ENCODE peak calls at places on chromosomes 4 and X, in nine cellular contexts. One of them, this sample, is unnamed.

GRCh38 chr4:36445485-36445884 is 164.1 kb downstream of the DTHD1 start:
- DNase-seq in GM06990: peak
- DNase-seq in left colon: no peak
- DNase-seq in astrocyte: no peak
- DNase-seq in HEK293T: no peak
- DNase-seq in NCI-H1092: no peak
- DNase-seq in HTR-8/SVneo: no peak
- DNase-seq in NCI-H1694: no peak
- DNase-seq in astrocyte of the hippocampus: no peak
- DNase-seq in this sample: no peak

GRCh38 chrX:437636-438390 is 51.1 kb upstream of the PPP2R3B start:
- DNase-seq in GM06990: no peak
- DNase-seq in left colon: no peak
- DNase-seq in astrocyte: no peak
- DNase-seq in HEK293T: no peak
- DNase-seq in NCI-H1092: no peak
- DNase-seq in HTR-8/SVneo: no peak
- DNase-seq in NCI-H1694: no peak
- DNase-seq in astrocyte of the hippocampus: no peak
- DNase-seq in this sample: no peak

GRCh38 chrX:42606591-42606990 is 171.4 kb downstream of the PPP1R2C start:
- DNase-seq in GM06990: no peak
- DNase-seq in left colon: no peak
- DNase-seq in astrocyte: no peak
- DNase-seq in HEK293T: no peak
- DNase-seq in NCI-H1092: no peak
- DNase-seq in HTR-8/SVneo: no peak
- DNase-seq in NCI-H1694: no peak
- DNase-seq in astrocyte of the hippocampus: no peak
- DNase-seq in this sample: no peak

GRCh38 chr4:6079965-6080364 is 61.7 kb upstream of the C4orf50 start:
- DNase-seq in GM06990: no peak
- DNase-seq in left colon: no peak
- DNase-seq in astrocyte: no peak
- DNase-seq in HEK293T: no peak
- DNase-seq in NCI-H1092: no peak
- DNase-seq in HTR-8/SVneo: no peak
- DNase-seq in NCI-H1694: no peak
- DNase-seq in astrocyte of the hippocampus: no peak
- DNase-seq in this sample: no peak

GRCh38 chr4:108696160-108696559 is 45.8 kb downstream of the OSTC start:
- DNase-seq in GM06990: no peak
- DNase-seq in left colon: no peak
- DNase-seq in astrocyte: no peak
- DNase-seq in HEK293T: no peak
- DNase-seq in NCI-H1092: no peak
- DNase-seq in HTR-8/SVneo: no peak
- DNase-seq in NCI-H1694: no peak
- DNase-seq in astrocyte of the hippocampus: no peak
- DNase-seq in this sample: no peak

GRCh38 chrX:3362956-3363355 is 16.5 kb upstream of the MXRA5 start:
- DNase-seq in GM06990: no peak
- DNase-seq in left colon: no peak
- DNase-seq in astrocyte: no peak
- DNase-seq in HEK293T: no peak
- DNase-seq in NCI-H1092: no peak
- DNase-seq in HTR-8/SVneo: no peak
- DNase-seq in NCI-H1694: peak
- DNase-seq in astrocyte of the hippocampus: peak
- DNase-seq in this sample: no peak

GRCh38 chr4:175770555-175770954 is 41.5 kb downstream of the GPM6A start:
- DNase-seq in GM06990: no peak
- DNase-seq in left colon: no peak
- DNase-seq in astrocyte: no peak
- DNase-seq in HEK293T: no peak
- DNase-seq in NCI-H1092: no peak
- DNase-seq in HTR-8/SVneo: no peak
- DNase-seq in NCI-H1694: no peak
- DNase-seq in astrocyte of the hippocampus: no peak
- DNase-seq in this sample: no peak

GRCh38 chr4:45030059-45030458 is 303.7 kb upstream of the GNPDA2 start:
- DNase-seq in GM06990: no peak
- DNase-seq in left colon: peak
- DNase-seq in astrocyte: no peak
- DNase-seq in HEK293T: no peak
- DNase-seq in NCI-H1092: no peak
- DNase-seq in HTR-8/SVneo: no peak
- DNase-seq in NCI-H1694: no peak
- DNase-seq in astrocyte of the hippocampus: no peak
- DNase-seq in this sample: no peak

GRCh38 chr4:179415016-179415841 is 1973.0 kb upstream of the AGA start:
- DNase-seq in GM06990: no peak
- DNase-seq in left colon: no peak
- DNase-seq in astrocyte: peak
- DNase-seq in HEK293T: no peak
- DNase-seq in NCI-H1092: no peak
- DNase-seq in HTR-8/SVneo: no peak
- DNase-seq in NCI-H1694: no peak
- DNase-seq in astrocyte of the hippocampus: peak
- DNase-seq in this sample: no peak

GRCh38 chr4:71029504-71029903 is 36.1 kb downstream of the DCK start:
- DNase-seq in GM06990: no peak
- DNase-seq in left colon: no peak
- DNase-seq in astrocyte: no peak
- DNase-seq in HEK293T: no peak
- DNase-seq in NCI-H1092: no peak
- DNase-seq in HTR-8/SVneo: no peak
- DNase-seq in NCI-H1694: no peak
- DNase-seq in astrocyte of the hippocampus: peak
- DNase-seq in this sample: no peak

GRCh38 chr4:11337287-11337686 is 91.4 kb downstream of the HS3ST1 start:
- DNase-seq in GM06990: no peak
- DNase-seq in left colon: no peak
- DNase-seq in astrocyte: no peak
- DNase-seq in HEK293T: no peak
- DNase-seq in NCI-H1092: no peak
- DNase-seq in HTR-8/SVneo: no peak
- DNase-seq in NCI-H1694: no peak
- DNase-seq in astrocyte of the hippocampus: no peak
- DNase-seq in this sample: no peak

GRCh38 chrX:37361596-37361995 is 12.4 kb downstream of the PRRG1 start:
- DNase-seq in GM06990: no peak
- DNase-seq in left colon: no peak
- DNase-seq in astrocyte: peak
- DNase-seq in HEK293T: no peak
- DNase-seq in NCI-H1092: no peak
- DNase-seq in HTR-8/SVneo: no peak
- DNase-seq in NCI-H1694: no peak
- DNase-seq in astrocyte of the hippocampus: peak
- DNase-seq in this sample: no peak

GRCh38 chrX:132489256-132490085 is 633 bp upstream of the MBNL3 start:
- DNase-seq in GM06990: peak
- DNase-seq in left colon: peak
- DNase-seq in astrocyte: peak
- DNase-seq in HEK293T: peak
- DNase-seq in NCI-H1092: peak
- DNase-seq in HTR-8/SVneo: no peak
- DNase-seq in NCI-H1694: peak
- DNase-seq in astrocyte of the hippocampus: peak
- DNase-seq in this sample: no peak

GRCh38 chr4:182023469-182023868 is 219.7 kb upstream of the TENM3 start:
- DNase-seq in GM06990: no peak
- DNase-seq in left colon: no peak
- DNase-seq in astrocyte: no peak
- DNase-seq in HEK293T: no peak
- DNase-seq in NCI-H1092: peak
- DNase-seq in HTR-8/SVneo: no peak
- DNase-seq in NCI-H1694: no peak
- DNase-seq in astrocyte of the hippocampus: no peak
- DNase-seq in this sample: no peak

GRCh38 chr4:186069734-186070133 is 778 bp downstream of the TLR3 start:
- DNase-seq in GM06990: no peak
- DNase-seq in left colon: no peak
- DNase-seq in astrocyte: no peak
- DNase-seq in HEK293T: no peak
- DNase-seq in NCI-H1092: no peak
- DNase-seq in HTR-8/SVneo: no peak
- DNase-seq in NCI-H1694: no peak
- DNase-seq in astrocyte of the hippocampus: no peak
- DNase-seq in this sample: no peak

GRCh38 chr4:104025251-104025650 is 305.5 kb upstream of the TACR3 start:
- DNase-seq in GM06990: no peak
- DNase-seq in left colon: no peak
- DNase-seq in astrocyte: no peak
- DNase-seq in HEK293T: no peak
- DNase-seq in NCI-H1092: no peak
- DNase-seq in HTR-8/SVneo: no peak
- DNase-seq in NCI-H1694: peak
- DNase-seq in astrocyte of the hippocampus: no peak
- DNase-seq in this sample: no peak

GRCh38 chrX:46838482-46838857 is 1.6 kb downstream of the RP2 start:
- DNase-seq in GM06990: no peak
- DNase-seq in left colon: no peak
- DNase-seq in astrocyte: no peak
- DNase-seq in HEK293T: no peak
- DNase-seq in NCI-H1092: no peak
- DNase-seq in HTR-8/SVneo: no peak
- DNase-seq in NCI-H1694: no peak
- DNase-seq in astrocyte of the hippocampus: no peak
- DNase-seq in this sample: no peak

GRCh38 chr4:37225778-37226177 is 18.8 kb upstream of the NWD2 start:
- DNase-seq in GM06990: no peak
- DNase-seq in left colon: no peak
- DNase-seq in astrocyte: no peak
- DNase-seq in HEK293T: no peak
- DNase-seq in NCI-H1092: no peak
- DNase-seq in HTR-8/SVneo: no peak
- DNase-seq in NCI-H1694: no peak
- DNase-seq in astrocyte of the hippocampus: no peak
- DNase-seq in this sample: no peak

GRCh38 chr4:152896819-152897218 is 39.3 kb upstream of the FHDC1 start:
- DNase-seq in GM06990: no peak
- DNase-seq in left colon: no peak
- DNase-seq in astrocyte: peak
- DNase-seq in HEK293T: no peak
- DNase-seq in NCI-H1092: no peak
- DNase-seq in HTR-8/SVneo: no peak
- DNase-seq in NCI-H1694: peak
- DNase-seq in astrocyte of the hippocampus: no peak
- DNase-seq in this sample: no peak

GRCh38 chr4:172220679-172221078 is 407.5 kb downstream of the GALNTL6 start:
- DNase-seq in GM06990: no peak
- DNase-seq in left colon: no peak
- DNase-seq in astrocyte: no peak
- DNase-seq in HEK293T: no peak
- DNase-seq in NCI-H1092: no peak
- DNase-seq in HTR-8/SVneo: no peak
- DNase-seq in NCI-H1694: no peak
- DNase-seq in astrocyte of the hippocampus: no peak
- DNase-seq in this sample: no peak

This sample was measured in K562.